ENCODE peak calls at places on chromosomes 16 and 17, in five cellular contexts. D is left lung, R is Peyer's patch, P is neural progenitor cell, B is OCI-LY7. T is an unnamed sample.

GRCh38 chr17:61325382-61326073 is 74.1 kb upstream of the TBX2 start:
- DNase-seq in D (no peak), R (no peak), P (no peak), B (no peak), T (no peak)

GRCh38 chr17:49842846-49843245 is 5.0 kb downstream of the TAC4 start:
- DNase-seq in D (no peak), R (no peak), P (no peak), B (no peak), T (no peak)

GRCh38 chr16:12811441-12812198 is 7.9 kb upstream of the CPPED1 start:
- DNase-seq in D (no peak), R (no peak), P (no peak), B (no peak), T (no peak)

GRCh38 chr17:10114931-10115535 is 83.4 kb downstream of the GAS7 start:
- DNase-seq in D (peak; percentile 95), R (peak; percentile 67), P (no peak), B (peak; percentile 4), T (peak; percentile 59)

GRCh38 chr17:74190154-74190553 is 13.3 kb upstream of the RPL38 start:
- DNase-seq in D (no peak), R (peak; percentile 3), P (peak; percentile 53), B (peak; percentile 68), T (no peak)

GRCh38 chr16:15583526-15583925 is 59.4 kb downstream of the MARF1 start:
- DNase-seq in D (no peak), R (no peak), P (no peak), B (no peak), T (no peak)

GRCh38 chr16:29760567-29761279 is 14.9 kb upstream of the C16orf54 start:
- DNase-seq in D (no peak), R (peak; percentile 74), P (no peak), B (no peak), T (no peak)

GRCh38 chr17:63041722-63042121 is 75.7 kb downstream of the TANC2 start:
- DNase-seq in D (no peak), R (no peak), P (no peak), B (no peak), T (no peak)

GRCh38 chr16:20735504-20735903 is 6.1 kb downstream of the THUMPD1 start:
- DNase-seq in D (no peak), R (no peak), P (no peak), B (no peak), T (no peak)

GRCh38 chr16:85840395-85840794 is 40.9 kb downstream of the COX4I1 start:
- DNase-seq in D (no peak), R (no peak), P (no peak), B (no peak), T (no peak)
- H3K4me3 ChIP-seq in D (no peak overlapping the region), R (no peak overlapping the region), P (no peak overlapping the region), B (no peak overlapping the region), T (no peak overlapping the region)

DNA sequence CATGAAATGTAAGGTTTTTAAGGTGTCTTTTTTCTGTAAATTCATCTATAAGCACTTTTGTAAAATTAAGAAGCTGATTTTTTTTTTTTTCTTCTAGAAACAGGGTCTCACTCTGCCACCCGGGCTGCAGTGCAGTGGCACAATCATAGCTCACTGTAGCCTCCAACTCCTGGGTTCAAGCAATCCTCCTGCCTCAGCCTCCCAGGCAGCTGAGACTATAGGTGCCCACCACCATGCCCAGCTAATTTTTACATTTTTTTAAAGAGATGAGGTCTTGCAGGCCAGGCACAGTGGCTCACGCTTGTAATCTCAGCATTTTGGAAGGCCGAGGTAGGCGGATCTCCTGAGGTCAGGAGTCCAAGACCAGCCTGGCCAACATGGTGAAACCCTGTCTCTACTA is 4.5 kb upstream of the CYB5B start:
- DNase-seq in D (no peak), R (no peak), P (no peak), B (no peak), T (no peak)
- H3K27ac ChIP-seq in D (no peak overlapping the region), R (no peak overlapping the region), P (no peak overlapping the region), B (no peak overlapping the region), T (no peak overlapping the region)

GRCh38 chr17:77088455-77089117 is 52.2 kb upstream of the SEC14L1 start:
- DNase-seq in D (peak; percentile 94), R (peak; percentile 85), P (peak; percentile 94), B (peak; percentile 100), T (peak; percentile 83)

GRCh38 chr17:77086433-77087010 is 54.2 kb upstream of the SEC14L1 start:
- DNase-seq in D (peak; percentile 97), R (peak; percentile 91), P (peak; percentile 85), B (peak; percentile 84), T (peak; percentile 64)

GRCh38 chr17:77083547-77083946 is 57.2 kb upstream of the SEC14L1 start:
- DNase-seq in D (peak; percentile 36), R (no peak), P (no peak), B (peak; percentile 93), T (no peak)

GRCh38 chr17:77087650-77088454 is 52.9 kb upstream of the SEC14L1 start:
- DNase-seq in D (no peak), R (no peak), P (no peak), B (no peak), T (no peak)

GRCh38 chr17:77085916-77086432 is 54.8 kb upstream of the SEC14L1 start:
- DNase-seq in D (peak; percentile 8), R (no peak), P (no peak), B (peak; percentile 84), T (no peak)
- H3K4me3 ChIP-seq in D (no peak overlapping the region), R (no peak overlapping the region), P (no peak overlapping the region), B (peak overlapping the region; percentile 5), T (no peak overlapping the region)

DNA sequence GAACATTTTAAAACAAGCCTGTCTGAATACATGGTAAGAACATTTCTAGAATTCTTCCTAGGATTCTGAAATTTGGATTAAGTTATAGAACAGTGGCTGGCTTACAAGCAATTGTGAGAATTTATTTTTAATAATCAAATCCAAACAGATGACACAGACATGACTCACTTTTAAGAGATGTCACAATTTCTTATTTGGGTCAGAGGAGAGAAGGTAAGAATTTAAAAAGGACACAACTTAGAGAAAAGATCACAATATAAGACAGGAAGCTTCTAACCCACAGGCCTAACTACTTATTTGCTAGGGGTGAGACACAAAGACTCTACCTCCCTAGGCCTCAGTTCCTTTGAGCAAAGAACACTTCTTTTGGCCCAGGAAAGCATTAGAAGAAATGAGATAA is 32.7 kb downstream of the ZZEF1 start:
- DNase-seq in D (no peak), R (no peak), P (no peak), B (no peak), T (peak; percentile 26)
- H3K27ac ChIP-seq in D (no peak overlapping the region), R (no peak overlapping the region), P (no peak overlapping the region), B (no peak overlapping the region), T (no peak overlapping the region)

GRCh38 chr17:44108440-44109311 is 14.8 kb downstream of the HDAC5 start:
- DNase-seq in D (no peak), R (no peak), P (no peak), B (no peak), T (no peak)

GRCh38 chr17:44111777-44112176 is 11.7 kb downstream of the HDAC5 start:
- DNase-seq in D (no peak), R (no peak), P (no peak), B (no peak), T (no peak)

GRCh38 chr17:44110823-44111633 is 12.4 kb downstream of the HDAC5 start:
- DNase-seq in D (peak; percentile 96), R (peak; percentile 91), P (peak; percentile 70), B (peak; percentile 62), T (peak; percentile 63)

GRCh38 chr17:44109312-44109630 is 14.2 kb downstream of the HDAC5 start:
- DNase-seq in D (no peak), R (no peak), P (no peak), B (no peak), T (no peak)

DNA sequence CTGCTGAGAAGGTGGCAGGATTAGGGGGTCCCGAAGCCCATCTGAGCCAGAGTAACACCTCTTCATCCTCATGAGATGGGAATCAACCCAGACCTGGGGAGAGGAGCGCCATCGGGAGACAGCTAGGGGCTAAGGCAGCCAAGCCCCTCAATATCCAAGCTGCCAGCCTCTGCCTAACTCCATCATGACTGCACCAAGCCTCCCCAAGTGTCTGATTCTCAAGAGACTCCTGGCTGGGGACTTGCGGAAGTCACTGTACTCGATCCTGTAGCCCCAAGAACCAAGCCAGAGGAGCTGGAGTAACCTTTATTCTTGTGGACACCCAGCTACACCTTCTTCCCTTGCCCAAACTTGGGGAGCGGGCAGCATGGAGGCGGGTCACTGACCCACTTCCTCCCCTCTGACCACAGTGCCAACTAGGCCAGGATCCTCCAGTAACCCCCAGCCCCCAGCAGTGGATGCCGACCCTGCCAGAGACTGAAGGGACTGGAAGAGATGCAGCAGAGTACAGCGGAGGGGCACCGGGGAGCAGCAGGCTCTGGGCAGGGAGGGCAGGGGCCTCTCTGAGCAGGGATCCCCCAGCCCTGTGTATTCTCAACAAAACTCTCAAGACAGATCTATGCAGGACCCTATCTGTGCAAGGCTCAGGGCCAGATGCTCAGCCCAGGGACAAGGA is 13.3 kb downstream of the HDAC5 start:
- DNase-seq in D (no peak), R (no peak), P (no peak), B (no peak), T (no peak)
- H3K4me3 ChIP-seq in D (peak overlapping the region; percentile 27), R (peak overlapping the region; percentile 30), P (no peak overlapping the region), B (no peak overlapping the region), T (no peak overlapping the region)

GRCh38 chr16:4402439-4403132 is 13.8 kb downstream of the CORO7 start:
- DNase-seq in D (peak; percentile 95), R (peak; percentile 86), P (peak; percentile 92), B (peak; percentile 77), T (peak; percentile 63)

GRCh38 chr16:4403133-4403949 is 13.1 kb downstream of the CORO7 start:
- DNase-seq in D (no peak), R (no peak), P (no peak), B (no peak), T (peak; percentile 43)

GRCh38 chr16:4404247-4404966 is 12.0 kb downstream of the CORO7 start:
- DNase-seq in D (no peak), R (peak; percentile 55), P (peak; percentile 85), B (peak; percentile 49), T (peak; percentile 36)

GRCh38 chr16:4401094-4401501 is 15.3 kb downstream of the CORO7 start:
- DNase-seq in D (no peak), R (no peak), P (peak; percentile 1), B (no peak), T (no peak)

DNA sequence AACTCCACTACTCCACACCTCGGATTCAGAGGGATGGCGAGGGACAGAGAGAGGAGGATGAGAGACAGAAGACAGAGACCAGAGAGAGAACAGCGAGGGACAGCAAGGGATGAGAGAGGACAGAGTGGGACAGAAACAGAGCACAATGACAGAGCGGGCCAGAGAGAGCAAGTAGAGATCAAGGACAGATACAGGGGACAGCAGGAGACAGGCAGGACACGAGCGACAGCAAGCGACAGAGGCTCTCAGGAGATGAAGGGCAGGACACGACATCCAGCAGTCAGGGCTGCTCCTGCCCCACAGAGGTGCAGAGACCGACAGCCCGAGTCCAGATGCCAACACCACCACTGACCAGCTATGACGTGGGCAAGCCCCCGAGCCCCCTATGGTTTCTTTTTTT is 14.9 kb downstream of the CORO7 start:
- DNase-seq in D (no peak), R (no peak), P (no peak), B (no peak), T (no peak)
- H3K27ac ChIP-seq in D (no peak overlapping the region), R (no peak overlapping the region), P (no peak overlapping the region), B (no peak overlapping the region), T (no peak overlapping the region)

GRCh38 chr17:30405161-30405560 is 26.4 kb downstream of the CPD start:
- DNase-seq in D (no peak), R (no peak), P (no peak), B (no peak), T (no peak)
- H3K4me3 ChIP-seq in D (no peak overlapping the region), R (no peak overlapping the region), P (no peak overlapping the region), B (no peak overlapping the region), T (no peak overlapping the region)

GRCh38 chr17:57834146-57834741 is 15.6 kb downstream of the MRPS23 start:
- DNase-seq in D (no peak), R (no peak), P (peak; percentile 51), B (no peak), T (no peak)
- H3K27ac ChIP-seq in D (no peak overlapping the region), R (no peak overlapping the region), P (no peak overlapping the region), B (no peak overlapping the region), T (no peak overlapping the region)